ENCODE peak calls at places on chromosomes 13 and 19, in ten cellular contexts. A, N, Y, J, S, O, C, F, I and Z are unnamed samples.

GRCh38 chr19:44635581-44636438 is 7.9 kb upstream of the PVR start:
- DNase-seq in Y (peak; percentile 20), A (no peak), J (no peak), N (no peak), O (no peak), I (no peak), F (peak; percentile 68), S (peak; percentile 66), C (no peak), Z (no peak)

GRCh38 chr19:53467138-53467502 is 413 bp upstream of the ZNF813 start:
- DNase-seq in A (no peak), S (no peak), O (no peak), J (no peak), C (no peak), N (no peak), I (no peak), Y (no peak), F (no peak), Z (no peak)

GRCh38 chr13:39538826-39539555 is 64.0 kb downstream of the LHFPL6 start:
- DNase-seq in N (no peak), J (no peak), A (no peak), Y (no peak), C (peak; percentile 55), F (peak; percentile 36), O (no peak), S (peak; percentile 65), I (no peak), Z (no peak)

GRCh38 chr13:59531571-59532091 is 632.1 kb downstream of the DIAPH3 start:
- DNase-seq in O (peak; percentile 60), F (peak; percentile 67), N (no peak), A (peak; percentile 6), Y (no peak), I (peak; percentile 28), J (peak; percentile 71), S (peak; percentile 61), C (peak; percentile 12), Z (no peak)

GRCh38 chr19:18225702-18226468 is at the start of gene PDE4C:
- DNase-seq in O (no peak), N (no peak), C (no peak), Y (no peak), F (peak; percentile 48), J (no peak), S (no peak), I (no peak), A (no peak), Z (no peak)

GRCh38 chr13:96994030-96994848 is at the start of gene OXGR1:
- DNase-seq in J (peak; percentile 11), A (no peak), O (peak; percentile 20), Y (no peak), S (no peak), N (no peak), C (no peak), F (peak; percentile 14), I (peak; percentile 40), Z (no peak)

GRCh38 chr13:21061077-21061945 is at the start of gene LATS2:
- DNase-seq in J (peak; percentile 97), O (peak; percentile 96), I (peak; percentile 80), C (peak; percentile 2), A (peak; percentile 82), N (peak; percentile 65), S (peak; percentile 92), Y (peak; percentile 79), F (peak; percentile 99), Z (no peak)

GRCh38 chr13:51822106-51822840 is 18.3 kb upstream of the DHRS12 start:
- DNase-seq in C (peak; percentile 18), S (no peak), O (no peak), A (no peak), J (no peak), I (no peak), F (no peak), N (peak; percentile 45), Y (no peak), Z (no peak)

GRCh38 chr13:44293908-44294735 is 79.5 kb upstream of the SERP2 start:
- DNase-seq in F (peak; percentile 50), J (no peak), Y (no peak), N (no peak), C (no peak), I (no peak), O (no peak), S (peak; percentile 26), A (no peak), Z (no peak)

GRCh38 chr19:35813043-35813890 is 622 bp upstream of the PRODH2 start:
- DNase-seq in S (no peak), O (no peak), Y (no peak), N (no peak), A (no peak), I (no peak), C (no peak), F (no peak), J (no peak), Z (no peak)

GRCh38 chr13:99495478-99496321 is 5.6 kb upstream of the TM9SF2 start:
- DNase-seq in C (no peak), S (no peak), J (no peak), I (no peak), A (no peak), F (peak; percentile 56), O (no peak), N (no peak), Y (no peak), Z (no peak)

GRCh38 chr13:40490086-40490723 is 176.2 kb downstream of the FOXO1 start:
- DNase-seq in F (no peak), A (no peak), C (no peak), S (no peak), N (no peak), Y (no peak), I (peak; percentile 36), J (peak; percentile 49), O (peak; percentile 63), Z (peak; percentile 74)

GRCh38 chr13:99269627-99270252 is 11.6 kb upstream of the GPR18 start:
- DNase-seq in O (peak; percentile 27), S (peak; percentile 57), A (peak; percentile 38), I (no peak), J (no peak), Y (no peak), F (peak; percentile 84), N (no peak), C (peak; percentile 21), Z (no peak)

GRCh38 chr13:49374585-49375290 is 69.1 kb downstream of the CAB39L start:
- DNase-seq in C (no peak), F (peak; percentile 88), O (no peak), I (no peak), N (no peak), J (no peak), Y (peak; percentile 26), S (peak; percentile 78), A (no peak), Z (no peak)

GRCh38 chr13:33676700-33677048 is 141.3 kb upstream of the RFC3 start:
- DNase-seq in O (peak; percentile 65), Y (peak; percentile 26), N (no peak), I (peak; percentile 41), J (peak; percentile 84), F (peak; percentile 69), S (peak; percentile 32), A (no peak), C (peak; percentile 13), Z (no peak)

GRCh38 chr19:36110487-36111199 is at the start of gene OVOL3:
- DNase-seq in O (no peak), I (no peak), C (no peak), N (no peak), F (no peak), A (no peak), Y (no peak), J (no peak), S (no peak), Z (no peak)

GRCh38 chr19:1618157-1619093 is 13.2 kb upstream of the UQCR11 start:
- DNase-seq in N (no peak), A (peak; percentile 29), I (peak; percentile 54), Y (peak; percentile 61), C (no peak), O (peak; percentile 66), J (peak; percentile 73), S (peak; percentile 14), F (peak; percentile 40), Z (no peak)

GRCh38 chr19:10279737-10280442 is 6.9 kb upstream of the ICAM4 start:
- DNase-seq in J (no peak), O (no peak), C (no peak), I (no peak), N (no peak), A (no peak), Y (no peak), S (no peak), F (no peak), Z (no peak)

GRCh38 chr19:42068361-42068755 is 1.6 kb downstream of the GRIK5 start:
- DNase-seq in N (no peak), I (no peak), J (no peak), S (no peak), Y (no peak), O (no peak), F (no peak), C (no peak), A (no peak), Z (no peak)

GRCh38 chr19:4976412-4977298 is 7.7 kb downstream of the KDM4B start:
- DNase-seq in C (no peak), Y (no peak), S (peak; percentile 98), F (peak; percentile 99), J (peak; percentile 46), A (no peak), I (peak; percentile 66), N (no peak), O (peak; percentile 55), Z (no peak)

GRCh38 chr19:40744554-40745401 is 5.5 kb downstream of the ACTMAP start:
- DNase-seq in A (no peak), N (no peak), F (no peak), O (no peak), C (no peak), J (peak; percentile 42), Y (no peak), I (no peak), S (no peak), Z (no peak)

GRCh38 chr13:19661561-19661960 is 28.1 kb downstream of the MPHOSPH8 start:
- DNase-seq in Y (no peak), I (no peak), N (no peak), S (no peak), O (no peak), A (no peak), J (no peak), F (no peak), C (no peak), Z (no peak)

GRCh38 chr19:5281588-5281987 is 59.0 kb downstream of the PTPRS start:
- DNase-seq in I (no peak), F (no peak), O (peak; percentile 27), A (no peak), S (no peak), C (no peak), N (no peak), Y (no peak), J (peak; percentile 40), Z (no peak)

GRCh38 chr19:44540736-44541135 is 11.3 kb upstream of the CEACAM20 start:
- DNase-seq in I (no peak), Y (no peak), A (no peak), C (no peak), O (no peak), S (no peak), F (no peak), N (no peak), J (no peak), Z (no peak)

GRCh38 chr13:91426913-91427312 is 28.5 kb downstream of the GPC5 start:
- DNase-seq in F (no peak), N (no peak), C (no peak), A (no peak), O (no peak), Y (no peak), S (no peak), I (no peak), J (no peak), Z (no peak)